ENCODE peak calls at places on chromosomes 3 and 15, in eight cellular contexts. One of them, this sample, is unnamed.

GRCh38 chr3:48289659-48290058 is 43.8 kb downstream of the SPINK8 start:
- DNase-seq in HTR-8/SVneo: no peak
- DNase-seq in stimulated activated CD8-positive, alpha-beta memory T cell treated with anti-CD3 and anti-CD28 coated beads, Interleukin-4, amount 100 ng/mL, for 24 hours: no peak
- DNase-seq in substantia nigra: no peak
- DNase-seq in left ventricle myocardium superior: no peak
- DNase-seq in T-helper 1 cell: no peak
- DNase-seq in caudate nucleus: no peak
- DNase-seq in T47D: no peak
- DNase-seq in this sample: no peak

GRCh38 chr15:77021803-77022381 is 27.0 kb downstream of the PSTPIP1 start:
- DNase-seq in stimulated activated CD8-positive, alpha-beta memory T cell treated with anti-CD3 and anti-CD28 coated beads, Interleukin-4, amount 100 ng/mL, for 24 hours: peak; percentile 29
- DNase-seq in left ventricle myocardium superior: peak; percentile 35
- DNase-seq in caudate nucleus: no peak
- DNase-seq in T47D: no peak
- DNase-seq in HTR-8/SVneo: peak; percentile 62
- DNase-seq in substantia nigra: no peak
- DNase-seq in T-helper 1 cell: no peak
- DNase-seq in this sample: no peak

GRCh38 chr15:59917504-59918157 is 86.5 kb upstream of the FOXB1 start:
- DNase-seq in caudate nucleus: no peak
- DNase-seq in left ventricle myocardium superior: peak; percentile 26
- DNase-seq in T-helper 1 cell: no peak
- DNase-seq in substantia nigra: peak; percentile 7
- DNase-seq in HTR-8/SVneo: peak; percentile 55
- DNase-seq in T47D: peak; percentile 12
- DNase-seq in stimulated activated CD8-positive, alpha-beta memory T cell treated with anti-CD3 and anti-CD28 coated beads, Interleukin-4, amount 100 ng/mL, for 24 hours: peak; percentile 59
- DNase-seq in this sample: no peak

GRCh38 chr3:58334013-58334321 is 1.3 kb downstream of the PXK start:
- DNase-seq in stimulated activated CD8-positive, alpha-beta memory T cell treated with anti-CD3 and anti-CD28 coated beads, Interleukin-4, amount 100 ng/mL, for 24 hours: no peak
- DNase-seq in caudate nucleus: no peak
- DNase-seq in left ventricle myocardium superior: no peak
- DNase-seq in HTR-8/SVneo: no peak
- DNase-seq in T-helper 1 cell: no peak
- DNase-seq in substantia nigra: peak; percentile 18
- DNase-seq in T47D: no peak
- DNase-seq in this sample: no peak

GRCh38 chr15:28943146-28943545 is 57.4 kb downstream of the APBA2 start:
- DNase-seq in T47D: no peak
- DNase-seq in stimulated activated CD8-positive, alpha-beta memory T cell treated with anti-CD3 and anti-CD28 coated beads, Interleukin-4, amount 100 ng/mL, for 24 hours: no peak
- DNase-seq in HTR-8/SVneo: no peak
- DNase-seq in caudate nucleus: no peak
- DNase-seq in substantia nigra: no peak
- DNase-seq in left ventricle myocardium superior: no peak
- DNase-seq in T-helper 1 cell: no peak
- DNase-seq in this sample: no peak

GRCh38 chr3:13110678-13111116 is 37.5 kb upstream of the IQSEC1 start:
- DNase-seq in HTR-8/SVneo: peak; percentile 73
- DNase-seq in T47D: peak; percentile 60
- DNase-seq in stimulated activated CD8-positive, alpha-beta memory T cell treated with anti-CD3 and anti-CD28 coated beads, Interleukin-4, amount 100 ng/mL, for 24 hours: no peak
- DNase-seq in substantia nigra: no peak
- DNase-seq in T-helper 1 cell: no peak
- DNase-seq in left ventricle myocardium superior: no peak
- DNase-seq in caudate nucleus: no peak
- DNase-seq in this sample: no peak

GRCh38 chr3:134640378-134640777 is 10.4 kb downstream of the KY start:
- DNase-seq in substantia nigra: no peak
- DNase-seq in HTR-8/SVneo: no peak
- DNase-seq in T-helper 1 cell: no peak
- DNase-seq in caudate nucleus: no peak
- DNase-seq in T47D: no peak
- DNase-seq in stimulated activated CD8-positive, alpha-beta memory T cell treated with anti-CD3 and anti-CD28 coated beads, Interleukin-4, amount 100 ng/mL, for 24 hours: no peak
- DNase-seq in left ventricle myocardium superior: no peak
- DNase-seq in this sample: no peak

GRCh38 chr3:58009026-58009748 is 965 bp downstream of the FLNB start:
- DNase-seq in left ventricle myocardium superior: peak; percentile 57
- DNase-seq in HTR-8/SVneo: no peak
- DNase-seq in substantia nigra: no peak
- DNase-seq in caudate nucleus: no peak
- DNase-seq in T-helper 1 cell: peak; percentile 11
- DNase-seq in T47D: no peak
- DNase-seq in stimulated activated CD8-positive, alpha-beta memory T cell treated with anti-CD3 and anti-CD28 coated beads, Interleukin-4, amount 100 ng/mL, for 24 hours: peak; percentile 22
- DNase-seq in this sample: no peak

GRCh38 chr3:108486910-108487309 is 23.5 kb downstream of the MYH15 start:
- DNase-seq in HTR-8/SVneo: peak; percentile 27
- DNase-seq in stimulated activated CD8-positive, alpha-beta memory T cell treated with anti-CD3 and anti-CD28 coated beads, Interleukin-4, amount 100 ng/mL, for 24 hours: no peak
- DNase-seq in caudate nucleus: peak; percentile 5
- DNase-seq in T47D: no peak
- DNase-seq in T-helper 1 cell: no peak
- DNase-seq in substantia nigra: peak; percentile 65
- DNase-seq in left ventricle myocardium superior: peak; percentile 41
- DNase-seq in this sample: no peak

GRCh38 chr3:55619186-55619808 is 132.2 kb upstream of the WNT5A start:
- DNase-seq in HTR-8/SVneo: no peak
- DNase-seq in substantia nigra: no peak
- DNase-seq in caudate nucleus: no peak
- DNase-seq in left ventricle myocardium superior: no peak
- DNase-seq in T47D: no peak
- DNase-seq in stimulated activated CD8-positive, alpha-beta memory T cell treated with anti-CD3 and anti-CD28 coated beads, Interleukin-4, amount 100 ng/mL, for 24 hours: no peak
- DNase-seq in T-helper 1 cell: no peak
- DNase-seq in this sample: no peak

GRCh38 chr3:5275529-5275928 is 88.0 kb downstream of the EDEM1 start:
- DNase-seq in HTR-8/SVneo: no peak
- DNase-seq in stimulated activated CD8-positive, alpha-beta memory T cell treated with anti-CD3 and anti-CD28 coated beads, Interleukin-4, amount 100 ng/mL, for 24 hours: no peak
- DNase-seq in T-helper 1 cell: no peak
- DNase-seq in T47D: peak; percentile 19
- DNase-seq in substantia nigra: no peak
- DNase-seq in caudate nucleus: no peak
- DNase-seq in left ventricle myocardium superior: no peak
- DNase-seq in this sample: no peak

GRCh38 chr3:171281256-171281655 is 178.9 kb downstream of the TNIK start:
- DNase-seq in T-helper 1 cell: no peak
- DNase-seq in caudate nucleus: no peak
- DNase-seq in HTR-8/SVneo: no peak
- DNase-seq in T47D: no peak
- DNase-seq in stimulated activated CD8-positive, alpha-beta memory T cell treated with anti-CD3 and anti-CD28 coated beads, Interleukin-4, amount 100 ng/mL, for 24 hours: no peak
- DNase-seq in substantia nigra: no peak
- DNase-seq in left ventricle myocardium superior: no peak
- DNase-seq in this sample: no peak

GRCh38 chr3:138939563-138940241 is 7.2 kb downstream of the FOXL2 start:
- DNase-seq in caudate nucleus: no peak
- DNase-seq in T47D: no peak
- DNase-seq in T-helper 1 cell: no peak
- DNase-seq in HTR-8/SVneo: no peak
- DNase-seq in stimulated activated CD8-positive, alpha-beta memory T cell treated with anti-CD3 and anti-CD28 coated beads, Interleukin-4, amount 100 ng/mL, for 24 hours: no peak
- DNase-seq in substantia nigra: no peak
- DNase-seq in left ventricle myocardium superior: no peak
- DNase-seq in this sample: no peak

GRCh38 chr3:38000965-38001455 is 10.4 kb downstream of the VILL start:
- DNase-seq in left ventricle myocardium superior: no peak
- DNase-seq in caudate nucleus: no peak
- DNase-seq in HTR-8/SVneo: no peak
- DNase-seq in T-helper 1 cell: no peak
- DNase-seq in T47D: no peak
- DNase-seq in substantia nigra: no peak
- DNase-seq in stimulated activated CD8-positive, alpha-beta memory T cell treated with anti-CD3 and anti-CD28 coated beads, Interleukin-4, amount 100 ng/mL, for 24 hours: no peak
- DNase-seq in this sample: peak; percentile 41

This sample was measured in CD14-positive monocyte.